ENCODE peak calls at places on chromosomes 3 and 15, in five cellular contexts. I is lung, U is foreskin fibroblast, S is stomach, F is AG09309. A is an unnamed sample.

GRCh38 chr3:156898296-156898880 is 72.2 kb downstream of the LEKR1 start:
- DNase-seq in I (no peak), U (no peak), F (peak), S (no peak), A (no peak)

GRCh38 chr3:66348696-66349095 is 127.9 kb downstream of the SLC25A26 start:
- DNase-seq in U (peak), I (no peak), S (no peak), F (no peak), A (peak)

GRCh38 chr3:27452368-27453090 is 31.7 kb downstream of the SLC4A7 start:
- DNase-seq in I (no peak), F (no peak), U (no peak), S (no peak), A (no peak)

GRCh38 chr3:84555629-84556028 is 403.2 kb upstream of the CADM2 start:
- DNase-seq in S (no peak), U (no peak), I (no peak), F (no peak), A (no peak)

GRCh38 chr3:64138046-64138445 is 87.2 kb downstream of the PRICKLE2 start:
- DNase-seq in U (peak), I (no peak), F (no peak), S (no peak), A (no peak)

GRCh38 chr3:129783470-129783869 is 110.0 kb downstream of the TMCC1 start:
- DNase-seq in S (no peak), U (no peak), I (no peak), F (peak), A (peak)

GRCh38 chr3:53842436-53843194 is 3.6 kb downstream of the CHDH start:
- DNase-seq in F (no peak), S (peak), U (peak), I (peak), A (peak)

GRCh38 chr3:8839607-8840325 is 70.4 kb upstream of the OXTR start:
- DNase-seq in F (no peak), I (no peak), S (no peak), U (no peak), A (no peak)

GRCh38 chr3:59515936-59516335 is 466.1 kb upstream of the CFAP20DC start:
- DNase-seq in S (no peak), U (no peak), I (no peak), F (no peak), A (no peak)

GRCh38 chr3:36496734-36497133 is 116.4 kb downstream of the STAC start:
- DNase-seq in U (peak), I (no peak), F (peak), S (no peak), A (peak)

GRCh38 chr15:43515731-43516130 is 1.7 kb upstream of the MAP1A start:
- DNase-seq in I (no peak), U (no peak), S (no peak), F (no peak), A (no peak)

GRCh38 chr3:152471814-152472605 is 203.3 kb downstream of the MBNL1 start:
- DNase-seq in F (no peak), S (peak), U (peak), I (peak), A (peak)

GRCh38 chr3:65995030-65995429 is 43.7 kb downstream of the MAGI1 start:
- DNase-seq in S (no peak), U (peak), I (no peak), F (peak), A (peak)

GRCh38 chr3:194262345-194263305 is 88.5 kb downstream of the CPN2 start:
- DNase-seq in U (no peak), F (no peak), S (no peak), I (no peak), A (no peak)

GRCh38 chr15:72339777-72340177 is 19.8 kb upstream of the CELF6 start:
- DNase-seq in I (no peak), S (no peak), U (peak), F (peak), A (peak)

GRCh38 chr3:197750863-197751737 is 1.4 kb downstream of the FYTTD1 start:
- DNase-seq in S (peak), I (peak), F (no peak), U (peak), A (peak)

GRCh38 chr15:56794150-56794922 is 61.0 kb upstream of the ZNF280D start:
- DNase-seq in I (no peak), U (peak), F (no peak), S (no peak), A (peak)

GRCh38 chr3:196332168-196332567 is 6.0 kb downstream of the TM4SF19 start:
- DNase-seq in U (no peak), S (no peak), I (no peak), F (no peak), A (no peak)

GRCh38 chr3:153052096-153052460 is 109.9 kb upstream of the RAP2B start:
- DNase-seq in I (no peak), S (peak), U (peak), F (peak), A (peak)

GRCh38 chr15:74276560-74276959 is 40.4 kb downstream of the CCDC33 start:
- DNase-seq in U (no peak), F (no peak), I (no peak), S (no peak), A (no peak)

GRCh38 chr15:22811640-22812039 is 25.2 kb downstream of the NIPA1 start:
- DNase-seq in I (no peak), F (no peak), U (peak), S (peak), A (peak)

GRCh38 chr15:76059320-76060097 is at the start of gene TMEM266:
- DNase-seq in I (no peak), U (peak), F (no peak), S (peak), A (no peak)

GRCh38 chr3:47522082-47522987 is 8.8 kb upstream of the ELP6 start:
- DNase-seq in S (peak), U (peak), I (peak), F (peak), A (peak)

GRCh38 chr15:66877558-66878285 is 175.7 kb downstream of the SMAD6 start:
- DNase-seq in I (peak), F (no peak), U (no peak), S (no peak), A (peak)

GRCh38 chr3:72659609-72660008 is 188.6 kb downstream of the SHQ1 start:
- DNase-seq in F (no peak), I (no peak), U (no peak), S (no peak), A (no peak)

GRCh38 chr3:41236198-41236597 is 36.9 kb downstream of the CTNNB1 start:
- DNase-seq in U (no peak), I (no peak), F (no peak), S (no peak), A (no peak)

GRCh38 chr15:68054658-68055223 is 626 bp downstream of the PIAS1 start:
- DNase-seq in F (no peak), S (peak), U (peak), I (peak), A (no peak)

GRCh38 chr3:127491909-127492308 is 98.6 kb downstream of the TPRA1 start:
- DNase-seq in I (peak), S (no peak), F (no peak), U (no peak), A (no peak)

GRCh38 chr15:82909080-82909815 is 43.3 kb downstream of the HOMER2 start:
- DNase-seq in S (no peak), I (no peak), U (no peak), F (no peak), A (no peak)

GRCh38 chr15:40042791-40043320 is 3.9 kb upstream of the SRP14 start:
- DNase-seq in F (no peak), U (no peak), S (no peak), I (no peak), A (no peak)

GRCh38 chr15:65130941-65131340 is 2.7 kb downstream of the PDCD7 start:
- DNase-seq in S (no peak), I (no peak), F (no peak), U (no peak), A (no peak)

GRCh38 chr15:69749797-69750196 is 297.2 kb downstream of the RPLP1 start:
- DNase-seq in I (no peak), S (no peak), F (no peak), U (no peak), A (peak)

GRCh38 chr3:43214616-43215015 is 71.7 kb upstream of the SNRK start:
- DNase-seq in U (peak), I (no peak), F (no peak), S (no peak), A (no peak)

GRCh38 chr3:65732060-65732933 is 306.4 kb downstream of the MAGI1 start:
- DNase-seq in I (no peak), U (peak), S (no peak), F (peak), A (peak)

GRCh38 chr3:17025594-17026139 is 140.9 kb downstream of the PLCL2 start:
- DNase-seq in U (no peak), I (no peak), F (no peak), S (no peak), A (no peak)

GRCh38 chr3:13561376-13561775 is 12.5 kb downstream of the FBLN2 start:
- DNase-seq in U (no peak), I (no peak), S (no peak), F (no peak), A (no peak)

GRCh38 chr3:34842706-34843478 is 796.4 kb upstream of the ARPP21 start:
- DNase-seq in F (no peak), S (no peak), U (no peak), I (no peak), A (no peak)

GRCh38 chr3:174495231-174495755 is 363.8 kb upstream of the NAALADL2 start:
- DNase-seq in S (no peak), U (peak), F (peak), I (no peak), A (no peak)

GRCh38 chr3:174495928-174496327 is 363.2 kb upstream of the NAALADL2 start:
- DNase-seq in F (no peak), S (no peak), I (no peak), U (peak), A (no peak)

GRCh38 chr3:174498638-174499037 is 360.5 kb upstream of the NAALADL2 start:
- DNase-seq in U (peak), I (no peak), S (no peak), F (no peak), A (peak)
- H3K4me3 ChIP-seq in U (peak), I (no peak), S (no peak), F (no peak), A (no peak)

GRCh38 chr3:179425075-179425474 is 26.2 kb downstream of the GNB4 start:
- DNase-seq in S (no peak), U (no peak), I (no peak), F (no peak), A (no peak)

GRCh38 chr3:179416681-179417080 is 34.6 kb downstream of the GNB4 start:
- DNase-seq in I (no peak), U (no peak), S (no peak), F (peak), A (peak)

GRCh38 chr3:179418610-179419009 is 32.7 kb downstream of the GNB4 start:
- DNase-seq in I (no peak), S (no peak), U (no peak), F (no peak), A (no peak)

DNA sequence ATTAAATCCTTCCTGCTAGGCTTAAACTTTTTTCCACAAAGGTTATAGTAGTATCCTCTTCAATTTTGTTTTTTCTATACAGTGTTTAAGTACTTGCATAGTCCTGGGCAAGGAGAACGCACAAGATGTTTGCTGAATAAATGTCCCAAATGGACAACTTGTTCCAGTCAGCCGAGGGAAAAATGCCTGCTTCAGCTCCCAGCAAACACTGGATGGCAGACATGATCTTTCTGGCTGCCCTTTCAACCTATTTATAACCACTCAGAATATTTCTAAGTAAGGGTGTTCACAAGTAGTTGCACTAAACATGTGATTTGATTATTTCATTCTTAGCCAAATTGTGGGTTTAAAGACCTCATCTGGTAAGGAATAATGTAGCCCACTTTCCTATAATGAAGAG is 29.8 kb downstream of the GNB4 start:
- DNase-seq in F (no peak), S (no peak), U (peak), I (no peak), A (peak)
- TF ChIP-seq CTCF in F (peak), S (peak), U (peak), I (peak), A (peak)

GRCh38 chr3:183099838-183100204 is 525 bp upstream of the MCCC1 start:
- DNase-seq in I (no peak), F (no peak), S (no peak), U (no peak), A (no peak)
- H3K4me3 ChIP-seq in I (no peak), F (peak), S (peak), U (peak), A (peak)

GRCh38 chr3:57856675-57857074 is 100.6 kb downstream of the SLMAP start:
- DNase-seq in U (no peak), I (no peak), S (no peak), F (no peak), A (peak)
- TF ChIP-seq CTCF in U (no peak), I (no peak), S (no peak), F (peak), A (peak)

GRCh38 chr15:77160562-77161481 is 89.9 kb upstream of the TSPAN3 start:
- DNase-seq in F (no peak), S (peak), U (no peak), I (no peak), A (peak)
- H3K4me3 ChIP-seq in F (no peak), S (no peak), U (no peak), I (no peak), A (no peak)

DNA sequence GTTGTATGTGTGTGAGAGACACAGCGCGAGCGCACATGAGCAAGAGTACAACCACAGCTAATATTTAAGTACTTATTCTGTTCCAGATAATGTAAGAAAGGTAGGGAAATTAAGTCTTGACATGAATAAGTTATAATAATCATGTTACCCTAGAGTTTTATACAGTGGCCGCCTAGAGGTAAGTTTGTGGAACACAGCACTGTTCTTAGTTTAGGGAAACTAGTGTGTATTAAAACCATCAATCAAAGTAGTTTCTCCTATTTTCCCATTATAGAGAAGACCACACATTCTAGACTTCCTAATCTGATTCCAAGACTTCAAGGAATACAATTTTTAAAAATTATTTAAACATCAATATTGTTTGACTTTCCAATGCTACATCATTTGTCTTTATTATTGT is 9.5 kb downstream of the ALDH1A2 start:
- DNase-seq in U (no peak), F (no peak), S (no peak), I (no peak), A (no peak)
- TF ChIP-seq CTCF in U (peak), F (peak), S (no peak), I (no peak), A (peak)

DNA sequence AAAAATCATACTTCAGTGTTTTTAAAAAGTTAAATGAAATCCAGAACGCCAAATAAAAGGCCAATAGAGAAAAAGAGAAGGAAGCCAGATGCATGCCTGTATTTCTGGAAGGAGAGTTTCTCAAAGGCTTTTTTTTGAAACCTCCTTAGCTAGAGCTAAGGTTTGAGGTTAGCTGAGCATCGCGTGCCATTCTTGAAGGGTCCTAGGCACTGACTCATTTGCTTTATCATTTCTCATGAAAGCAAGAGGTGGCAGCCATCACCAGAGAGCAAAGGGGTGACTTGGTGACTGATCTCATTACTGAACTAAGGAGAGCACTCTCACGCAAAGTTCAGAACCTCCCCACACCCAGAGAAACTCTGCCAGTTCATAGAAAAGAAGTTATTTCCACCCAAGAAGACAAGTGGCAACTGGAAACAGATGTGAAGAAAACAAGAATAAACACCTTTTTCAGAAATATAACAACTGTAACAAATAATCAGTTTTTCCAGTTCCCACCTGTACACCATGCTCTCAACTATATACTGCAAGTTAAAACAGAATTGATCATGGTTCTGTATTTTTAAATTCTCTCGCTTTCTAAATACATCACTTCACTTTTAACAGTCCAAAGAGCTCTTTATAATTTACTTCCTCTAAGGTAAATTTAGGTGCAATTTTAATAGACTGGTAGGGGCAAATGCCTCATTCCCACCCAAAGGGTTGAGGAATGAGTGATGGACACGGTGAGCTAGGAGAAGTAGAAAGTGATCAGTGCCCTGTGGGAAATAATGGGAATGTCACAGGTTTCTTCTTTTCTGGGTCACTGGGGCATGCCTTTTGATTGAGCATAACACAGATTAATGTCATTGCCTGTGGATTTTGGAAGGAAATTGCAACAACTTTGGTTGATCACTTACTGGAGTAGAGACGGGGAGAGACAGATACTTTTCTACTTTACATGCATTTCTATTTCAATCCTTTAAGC is 24.7 kb downstream of the GPR15 start:
- DNase-seq in I (no peak), S (no peak), U (no peak), F (no peak), A (no peak)
- H3K4me3 ChIP-seq in I (no peak), S (no peak), U (no peak), F (no peak), A (no peak)

DNA sequence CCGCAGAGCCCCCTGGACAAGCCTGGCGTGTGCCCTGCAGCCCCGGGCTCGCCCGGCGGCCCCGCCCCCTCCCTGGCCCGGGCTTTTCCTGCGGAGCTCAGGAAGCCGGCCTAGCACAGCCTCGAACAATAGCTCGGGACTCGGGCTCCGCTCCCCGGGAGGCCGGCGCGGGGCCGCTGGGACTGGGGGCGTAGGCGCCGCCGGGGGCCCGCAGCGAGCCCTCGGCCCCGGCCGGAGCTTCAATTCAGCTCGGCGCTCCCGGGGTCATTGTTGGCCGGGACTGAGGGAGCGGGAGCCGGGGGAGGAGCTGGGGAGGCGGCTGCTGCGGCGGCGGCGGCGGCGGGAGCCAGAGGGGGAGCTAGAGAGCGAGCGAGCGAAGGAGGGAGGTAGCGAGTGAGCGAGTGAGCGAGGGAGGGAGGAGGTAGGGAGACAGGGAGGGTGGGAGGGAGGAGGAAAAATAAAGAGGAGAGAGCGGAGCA is 41.0 kb upstream of the ROPN1 start:
- DNase-seq in I (peak), S (peak), U (peak), F (peak), A (peak)
- TF ChIP-seq CTCF in I (peak), S (peak), U (peak), F (peak), A (peak)

DNA sequence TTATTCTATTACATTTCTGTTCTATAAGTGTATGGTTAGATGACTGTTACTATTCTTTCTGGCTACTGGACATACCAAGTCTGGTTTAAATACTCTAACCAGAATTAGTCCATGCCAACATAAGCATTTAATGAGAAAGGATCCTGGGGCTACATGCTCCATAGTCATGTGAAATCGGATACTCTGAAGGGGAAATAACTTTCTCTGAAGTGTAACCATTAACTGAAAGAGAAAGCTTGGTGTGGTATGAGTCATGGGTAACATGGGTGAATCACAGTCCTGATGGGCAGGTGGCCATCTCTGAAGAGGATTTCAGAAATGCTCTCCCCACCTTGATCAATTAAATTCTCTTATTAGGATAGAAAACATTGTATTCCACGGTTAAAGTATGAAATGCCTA is 69.4 kb downstream of the FHIT start:
- DNase-seq in I (no peak), U (peak), S (no peak), F (no peak), A (peak)
- H3K4me3 ChIP-seq in I (no peak), U (no peak), S (no peak), F (no peak), A (no peak)